ENCODE peak calls at places on chromosomes 6 and 20, in nine cellular contexts. T is psoas muscle; H is DND-41; A is Caki2; D is epithelial cell of esophagus; F is NCI-H748 treated with DMSO at 0.1 percent for 48 hours; B is AG08395; M is effector CD4-positive, alpha-beta T cell; J is activated CD4-positive, alpha-beta T cell treated with anti-CD3 and anti-CD28 coated beads, Interleukin-2, amount 50 U/mL, for 48 hours. Z is an unnamed sample.

GRCh38 chr6:166736606-166737005 is 109.6 kb upstream of the RPS6KA2 start:
- DNase-seq in T (no peak), H (no peak), A (peak; percentile 75), D (peak; percentile 94), F (no peak), B (no peak), M (no peak), J (no peak), Z (no peak)

GRCh38 chr6:141562181-141562800 is 570.4 kb upstream of the GJE1 start:
- DNase-seq in T (peak; percentile 55), H (no peak), A (peak; percentile 38), D (no peak), F (peak; percentile 87), B (no peak), M (no peak), J (peak; percentile 4), Z (peak; percentile 1)

GRCh38 chr6:124961784-124962611 is at the start of gene RNF217:
- DNase-seq in T (peak; percentile 85), H (no peak), A (peak; percentile 82), D (peak; percentile 59), F (peak; percentile 40), B (peak; percentile 54), M (no peak), J (peak; percentile 22), Z (no peak)

GRCh38 chr20:62336329-62336728 is 30.8 kb downstream of the LAMA5 start:
- DNase-seq in T (no peak), H (no peak), A (no peak), D (no peak), F (no peak), B (no peak), M (no peak), J (no peak), Z (no peak)

GRCh38 chr20:51327251-51327841 is 215.2 kb downstream of the NFATC2 start:
- DNase-seq in T (no peak), H (no peak), A (no peak), D (peak; percentile 27), F (no peak), B (peak; percentile 81), M (no peak), J (no peak), Z (no peak)

GRCh38 chr6:101429291-101429690 is 35.8 kb downstream of the GRIK2 start:
- DNase-seq in T (no peak), H (no peak), A (no peak), D (peak; percentile 9), F (no peak), B (peak; percentile 38), M (no peak), J (no peak), Z (no peak)

GRCh38 chr6:154732538-154732823 is 735 bp upstream of the SCAF8 start:
- DNase-seq in T (no peak), H (no peak), A (no peak), D (peak; percentile 56), F (no peak), B (no peak), M (no peak), J (no peak), Z (no peak)

GRCh38 chr20:63821824-63822223 is 9.2 kb downstream of the ZBTB46 start:
- DNase-seq in T (no peak), H (no peak), A (no peak), D (no peak), F (no peak), B (no peak), M (no peak), J (no peak), Z (no peak)

GRCh38 chr6:155154158-155154830 is 109.5 kb upstream of the CLDN20 start:
- DNase-seq in T (no peak), H (peak; percentile 18), A (peak; percentile 48), D (peak; percentile 77), F (peak; percentile 15), B (peak; percentile 78), M (no peak), J (peak; percentile 59), Z (no peak)

GRCh38 chr6:11043552-11043960 is 549 bp downstream of the ELOVL2 start:
- DNase-seq in T (no peak), H (no peak), A (no peak), D (no peak), F (no peak), B (no peak), M (no peak), J (peak; percentile 5), Z (no peak)

GRCh38 chr6:112330877-112331260 is 16.3 kb upstream of the RFPL4B start:
- DNase-seq in T (no peak), H (no peak), A (no peak), D (no peak), F (no peak), B (no peak), M (no peak), J (no peak), Z (no peak)

GRCh38 chr20:57223648-57224489 is 42.6 kb downstream of the BMP7 start:
- DNase-seq in T (peak; percentile 79), H (no peak), A (no peak), D (no peak), F (no peak), B (peak; percentile 86), M (no peak), J (no peak), Z (no peak)

GRCh38 chr6:44246663-44247337 is at the start of gene HSP90AB1:
- DNase-seq in T (peak; percentile 96), H (peak; percentile 95), A (peak; percentile 99), D (peak; percentile 100), F (peak; percentile 97), B (peak; percentile 95), M (peak; percentile 95), J (peak; percentile 98), Z (peak; percentile 99)

GRCh38 chr20:12152996-12153395 is 235.3 kb downstream of the BTBD3 start:
- DNase-seq in T (no peak), H (no peak), A (no peak), D (peak; percentile 69), F (no peak), B (no peak), M (no peak), J (no peak), Z (no peak)

GRCh38 chr6:32933661-32934085 is 7.2 kb downstream of the HLA-DMB start:
- DNase-seq in T (peak; percentile 85), H (peak; percentile 80), A (peak; percentile 55), D (peak; percentile 77), F (peak; percentile 66), B (peak; percentile 89), M (peak; percentile 79), J (peak; percentile 88), Z (peak; percentile 60)

GRCh38 chr20:20017852-20018245 is 687 bp downstream of the NAA20 start:
- DNase-seq in T (no peak), H (peak; percentile 21), A (no peak), D (peak; percentile 53), F (no peak), B (no peak), M (peak; percentile 20), J (peak; percentile 16), Z (no peak)

GRCh38 chr6:47701374-47701773 is 3.0 kb downstream of the ADGRF4 start:
- DNase-seq in T (no peak), H (no peak), A (peak; percentile 72), D (peak; percentile 92), F (no peak), B (no peak), M (no peak), J (no peak), Z (no peak)

GRCh38 chr6:169005141-169005540 is 248.5 kb downstream of the THBS2 start:
- DNase-seq in T (no peak), H (no peak), A (no peak), D (no peak), F (no peak), B (no peak), M (no peak), J (no peak), Z (no peak)

GRCh38 chr6:132334517-132334876 is 66.8 kb downstream of the MOXD1 start:
- DNase-seq in T (no peak), H (no peak), A (no peak), D (no peak), F (no peak), B (no peak), M (no peak), J (no peak), Z (no peak)

GRCh38 chr6:100620085-100620484 is 155.4 kb upstream of the SIM1 start:
- DNase-seq in T (no peak), H (no peak), A (no peak), D (peak; percentile 59), F (no peak), B (peak; percentile 54), M (no peak), J (no peak), Z (no peak)

GRCh38 chr6:28211840-28212509 is 13.1 kb upstream of the ZSCAN9 start:
- DNase-seq in T (no peak), H (no peak), A (no peak), D (no peak), F (no peak), B (no peak), M (no peak), J (peak; percentile 11), Z (no peak)

GRCh38 chr6:166412156-166412910 is 29.6 kb upstream of the MPC1 start:
- DNase-seq in T (no peak), H (no peak), A (no peak), D (no peak), F (no peak), B (no peak), M (no peak), J (no peak), Z (no peak)

GRCh38 chr6:81105998-81106397 is 646.5 kb downstream of the TENT5A start:
- DNase-seq in T (no peak), H (no peak), A (no peak), D (no peak), F (no peak), B (peak; percentile 13), M (no peak), J (no peak), Z (no peak)

GRCh38 chr6:53461041-53461656 is 83.8 kb downstream of the GCLC start:
- DNase-seq in T (no peak), H (no peak), A (no peak), D (no peak), F (peak; percentile 94), B (no peak), M (no peak), J (no peak), Z (no peak)

GRCh38 chr6:153790881-153791473 is 248.1 kb upstream of the OPRM1 start:
- DNase-seq in T (no peak), H (peak; percentile 6), A (peak; percentile 14), D (peak; percentile 9), F (no peak), B (no peak), M (no peak), J (no peak), Z (peak; percentile 19)

GRCh38 chr20:21006611-21007010 is 99.5 kb downstream of the LINC00237 start:
- DNase-seq in T (no peak), H (no peak), A (no peak), D (no peak), F (no peak), B (no peak), M (no peak), J (no peak), Z (no peak)

GRCh38 chr6:37783831-37784584 is 35.5 kb upstream of the ZFAND3 start:
- DNase-seq in T (peak; percentile 68), H (no peak), A (no peak), D (peak; percentile 31), F (peak; percentile 69), B (peak; percentile 31), M (no peak), J (peak; percentile 32), Z (no peak)

GRCh38 chr6:157488635-157489226 is 107.7 kb downstream of the ZDHHC14 start:
- DNase-seq in T (no peak), H (no peak), A (no peak), D (no peak), F (no peak), B (no peak), M (no peak), J (no peak), Z (no peak)

GRCh38 chr6:41784581-41785171 is 2.8 kb upstream of the TOMM6 start:
- DNase-seq in T (no peak), H (no peak), A (no peak), D (peak; percentile 57), F (no peak), B (no peak), M (no peak), J (no peak), Z (no peak)

GRCh38 chr6:44238687-44239350 is 8.1 kb upstream of the HSP90AB1 start:
- DNase-seq in T (peak; percentile 12), H (no peak), A (no peak), D (peak; percentile 63), F (no peak), B (no peak), M (no peak), J (no peak), Z (no peak)

GRCh38 chr6:133315811-133316210 is 74.7 kb downstream of the EYA4 start:
- DNase-seq in T (no peak), H (no peak), A (no peak), D (no peak), F (no peak), B (no peak), M (no peak), J (no peak), Z (no peak)

Z was measured in Jurkat, Clone E6-1.